ENCODE peak calls at places on chromosomes 11 and 22, in six cellular contexts. E, L, X, C, I and G are unnamed samples.

GRCh38 chr11:132123854-132124835 is 753.7 kb downstream of the NTM start:
- DNase-seq in L (no peak), C (peak; percentile 71), I (no peak), E (no peak), X (no peak), G (no peak)

GRCh38 chr22:27391092-27391770 is 410.3 kb downstream of the MN1 start:
- DNase-seq in C (peak; percentile 43), E (no peak), L (no peak), I (no peak), X (no peak), G (no peak)

GRCh38 chr11:46272816-46273427 is 4.5 kb upstream of the CREB3L1 start:
- DNase-seq in E (no peak), C (no peak), L (peak; percentile 72), X (peak; percentile 64), I (no peak), G (no peak)

GRCh38 chr22:30474683-30475424 is 3.0 kb upstream of the SEC14L3 start:
- DNase-seq in L (peak; percentile 37), C (peak; percentile 74), I (no peak), X (no peak), E (no peak), G (no peak)

GRCh38 chr11:9573775-9574555 is 495 bp downstream of the WEE1 start:
- DNase-seq in C (no peak), E (no peak), L (peak; percentile 31), X (peak; percentile 89), I (no peak), G (no peak)

GRCh38 chr11:27599217-27599616 is 92.6 kb upstream of the LIN7C start:
- DNase-seq in E (no peak), C (peak; percentile 77), I (peak; percentile 4), L (no peak), X (no peak), G (no peak)

GRCh38 chr22:30212363-30212995 is 34.1 kb downstream of the LIF start:
- DNase-seq in X (peak; percentile 83), C (no peak), I (peak; percentile 93), L (peak; percentile 87), E (no peak), G (no peak)

GRCh38 chr22:27670701-27671412 is 130.7 kb downstream of the MN1 start:
- DNase-seq in C (peak; percentile 93), X (peak; percentile 72), I (peak; percentile 34), L (peak; percentile 50), E (no peak), G (no peak)

GRCh38 chr11:124276081-124276480 is 19.9 kb downstream of the OR8G5 start:
- DNase-seq in X (no peak), L (no peak), E (no peak), C (no peak), I (no peak), G (no peak)

GRCh38 chr11:130817608-130817944 is 98.7 kb downstream of the SNX19 start:
- DNase-seq in L (no peak), I (no peak), C (no peak), E (no peak), X (no peak), G (no peak)

GRCh38 chr11:11618973-11619435 is 2.8 kb downstream of the GALNT18 start:
- DNase-seq in L (no peak), C (peak; percentile 52), X (no peak), I (no peak), E (no peak), G (no peak)

GRCh38 chr11:3856856-3857553 is 1.5 kb downstream of the STIM1 start:
- DNase-seq in I (no peak), C (no peak), X (no peak), L (no peak), E (no peak), G (no peak)

GRCh38 chr11:101127348-101127698 is 2.3 kb downstream of the PGR start:
- DNase-seq in E (no peak), L (no peak), X (no peak), C (peak; percentile 56), I (no peak), G (no peak)

GRCh38 chr11:13535819-13536218 is 40.0 kb upstream of the PTH start:
- DNase-seq in X (no peak), L (no peak), E (no peak), C (peak; percentile 77), I (peak; percentile 6), G (no peak)

GRCh38 chr22:44192098-44192810 is 11.5 kb downstream of the PARVG start:
- DNase-seq in I (peak; percentile 60), L (no peak), X (peak; percentile 88), E (no peak), C (peak; percentile 67), G (no peak)

DNA sequence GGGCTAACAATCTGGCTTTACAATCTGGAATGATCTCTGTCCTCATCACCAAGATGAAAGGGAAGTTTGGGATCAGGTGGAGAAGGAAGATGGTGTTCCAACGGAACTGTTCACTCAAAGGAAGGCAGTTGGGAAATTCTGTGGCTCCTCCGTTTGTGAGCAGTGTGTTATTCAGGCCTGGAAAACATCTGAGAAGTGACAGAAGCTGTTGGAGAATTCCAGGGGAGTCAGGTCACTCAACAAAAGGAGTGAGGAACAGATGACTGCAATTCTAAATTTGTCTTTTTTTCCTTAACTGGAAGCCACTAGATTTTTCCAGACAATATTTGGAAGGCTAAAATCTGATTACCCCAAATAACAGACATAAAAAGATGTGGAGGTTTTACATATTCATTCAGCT is 107.8 kb downstream of the CD44 start:
- DNase-seq in I (no peak), C (no peak), X (no peak), E (no peak), L (no peak), G (no peak)
- TF ChIP-seq POLR2AphosphoS5 in I (no peak), C (no peak), X (no peak), E (no peak), L (peak; percentile 43), G (no peak)

DNA sequence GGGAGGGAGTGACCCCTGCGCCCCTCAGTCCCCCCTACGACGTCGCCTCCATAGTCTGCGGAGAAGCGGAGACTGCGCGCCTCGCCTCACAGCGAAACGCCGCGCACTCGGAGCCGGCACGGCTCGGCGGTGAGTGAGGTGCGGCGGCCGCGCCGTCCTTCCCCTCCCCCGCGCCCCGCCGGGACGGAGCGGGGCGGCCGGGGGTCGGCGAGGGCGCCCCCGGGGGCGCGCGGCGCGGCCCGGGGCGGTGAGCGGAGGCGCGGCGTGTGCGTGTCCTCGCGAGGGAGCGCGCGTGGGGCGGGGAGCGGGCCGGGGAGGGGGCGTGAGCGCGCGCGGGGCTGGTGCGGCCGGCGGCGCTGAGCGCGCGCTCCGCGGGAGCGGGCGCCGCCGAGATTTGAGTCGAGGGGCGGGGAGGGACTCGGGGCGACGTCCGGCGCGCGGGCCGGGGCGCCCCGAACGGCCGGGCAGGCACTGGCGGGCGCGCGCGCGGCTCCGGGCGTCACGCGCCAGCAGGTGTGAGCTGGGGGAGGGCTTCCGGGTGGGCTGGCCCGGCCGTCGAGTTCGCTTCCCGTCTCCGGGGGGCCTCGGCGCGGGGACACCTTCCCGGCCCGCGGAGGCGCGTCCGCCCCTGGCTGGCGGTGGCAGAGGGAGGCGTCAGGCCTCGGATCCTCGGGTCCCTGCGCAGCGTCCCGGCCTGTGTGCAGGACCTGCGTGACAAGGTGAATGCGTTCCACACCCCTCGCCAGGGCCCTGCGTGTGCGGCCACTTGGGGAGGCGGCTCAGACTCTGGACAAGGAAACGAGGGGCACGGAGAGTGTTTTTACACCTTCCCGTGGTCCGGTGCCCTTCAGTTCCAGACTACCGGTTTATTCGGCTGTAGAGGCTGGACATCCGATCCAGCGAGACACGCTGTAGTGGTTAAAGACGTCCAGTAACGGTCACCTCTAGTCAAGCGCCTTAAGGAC is 50.4 kb downstream of the FAM83F start:
- DNase-seq in C (peak; percentile 79), I (no peak), L (peak; percentile 56), X (peak; percentile 97), E (peak; percentile 65), G (peak; percentile 71)
- TF ChIP-seq POLR2AphosphoS5 in C (peak; percentile 48), I (peak; percentile 26), L (no peak), X (peak; percentile 70), E (no peak), G (no peak)

GRCh38 chr11:120231963-120232362 is 8.0 kb upstream of the POU2F3 start:
- DNase-seq in L (no peak), E (no peak), C (no peak), I (no peak), X (no peak), G (no peak)

GRCh38 chr11:120228794-120229384 is 11.1 kb upstream of the POU2F3 start:
- DNase-seq in X (no peak), E (no peak), C (peak; percentile 57), L (no peak), I (no peak), G (no peak)

GRCh38 chr11:120233207-120233803 is 6.6 kb upstream of the POU2F3 start:
- DNase-seq in E (no peak), C (no peak), L (no peak), X (no peak), I (no peak), G (no peak)

GRCh38 chr11:120229451-120230424 is 10.2 kb upstream of the POU2F3 start:
- DNase-seq in X (no peak), E (no peak), C (peak; percentile 76), I (no peak), L (no peak), G (no peak)

GRCh38 chr11:120230433-120231071 is 9.4 kb upstream of the POU2F3 start:
- DNase-seq in I (no peak), X (no peak), E (no peak), C (no peak), L (no peak), G (no peak)
- TF ChIP-seq POLR2AphosphoS5 in I (no peak), X (no peak), E (no peak), C (no peak), L (no peak), G (no peak)

GRCh38 chr11:61972112-61972795 is 4.8 kb upstream of the FTH1 start:
- DNase-seq in I (no peak), X (no peak), C (peak; percentile 27), L (no peak), E (no peak), G (no peak)
- TF ChIP-seq POLR2AphosphoS5 in I (no peak), X (no peak), C (no peak), L (no peak), E (no peak), G (no peak)

GRCh38 chr22:24775769-24776492 is 1.4 kb upstream of the PIWIL3 start:
- DNase-seq in L (no peak), E (no peak), I (no peak), C (peak; percentile 36), X (no peak), G (no peak)

GRCh38 chr22:24768537-24769374 is 5.8 kb downstream of the PIWIL3 start:
- DNase-seq in C (peak; percentile 86), X (no peak), E (no peak), I (peak; percentile 54), L (peak; percentile 81), G (no peak)

GRCh38 chr22:24776525-24776924 is 2.0 kb upstream of the PIWIL3 start:
- DNase-seq in X (no peak), L (no peak), E (no peak), C (no peak), I (no peak), G (no peak)

DNA sequence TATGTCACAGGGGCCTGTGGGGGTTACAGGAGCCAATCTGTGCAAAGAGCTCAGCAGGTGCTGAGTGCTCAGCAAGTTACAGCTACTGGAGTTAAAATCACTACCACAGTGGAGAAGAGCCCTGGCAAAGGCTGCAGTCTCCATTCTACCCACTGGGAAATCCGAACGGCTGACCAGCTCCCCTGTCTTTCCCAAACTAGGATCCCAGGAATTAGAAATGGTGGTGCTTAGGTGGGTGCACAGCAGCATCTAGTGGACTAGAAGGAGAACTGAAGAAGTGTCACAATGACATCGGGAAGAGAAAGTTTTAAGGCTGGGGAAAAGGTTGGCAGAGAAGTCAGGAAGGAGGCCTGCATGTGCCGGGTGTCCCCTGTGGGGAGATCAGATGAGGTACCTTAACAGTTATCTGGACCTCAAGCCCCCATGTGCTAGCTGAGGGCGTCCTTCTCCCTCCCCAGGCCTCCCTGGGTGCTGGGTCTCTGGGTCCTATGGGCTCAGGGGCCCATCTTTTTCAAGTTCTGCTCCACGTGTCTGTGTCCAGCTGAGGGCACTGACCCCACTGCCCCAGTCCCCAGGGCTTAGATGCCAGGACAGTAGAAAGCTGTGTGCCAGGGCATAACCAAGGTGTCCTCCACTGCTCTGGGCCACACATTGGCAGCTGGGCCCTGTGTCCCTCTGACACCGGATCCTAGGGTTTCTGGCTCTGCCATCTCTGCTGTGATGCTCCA is 1.9 kb downstream of the PIWIL3 start:
- DNase-seq in X (no peak), E (no peak), I (peak; percentile 61), C (peak; percentile 93), L (no peak), G (no peak)
- TF ChIP-seq POLR2AphosphoS5 in X (no peak), E (no peak), I (no peak), C (no peak), L (no peak), G (no peak)